ENCODE peak calls at places on chromosome X, in five cellular contexts. Z is K562, P is HepG2, D is H1, C is GM12878. B is an unnamed sample.

GRCh38 chrX:29397506-29397905 is 810.3 kb downstream of the IL1RAPL1 start:
- DNase-seq in Z (no peak), P (no peak), D (no peak), C (no peak), B (no peak)

GRCh38 chrX:47297874-47298273 is 65.1 kb downstream of the USP11 start:
- DNase-seq in Z (no peak), P (no peak), D (no peak), C (no peak), B (no peak)

GRCh38 chrX:101450951-101451350 is 34.3 kb upstream of the ARMCX4 start:
- DNase-seq in Z (no peak), P (no peak), D (no peak), C (no peak), B (no peak)

GRCh38 chrX:72258174-72258573 is 18.9 kb downstream of the RPS4X start:
- DNase-seq in Z (no peak), P (peak), D (no peak), C (no peak), B (no peak)

GRCh38 chrX:151393514-151393913 is 3.5 kb upstream of the VMA21 start:
- DNase-seq in Z (no peak), P (no peak), D (no peak), C (no peak), B (peak)

GRCh38 chrX:110966839-110967238 is 129.2 kb upstream of the PAK3 start:
- DNase-seq in Z (no peak), P (peak), D (no peak), C (no peak), B (no peak)

GRCh38 chrX:19514791-19515614 is at the start of gene MAP3K15:
- DNase-seq in Z (peak), P (peak), D (peak), C (no peak), B (peak)

GRCh38 chrX:32780109-32780508 is 431.2 kb downstream of the DMD start:
- DNase-seq in Z (no peak), P (no peak), D (no peak), C (no peak), B (no peak)

GRCh38 chrX:64176876-64177275 is 28.6 kb downstream of the AMER1 start:
- DNase-seq in Z (no peak), P (peak), D (no peak), C (no peak), B (no peak)

GRCh38 chrX:123731258-123731986 is 1.4 kb downstream of the THOC2 start:
- DNase-seq in Z (peak), P (no peak), D (no peak), C (no peak), B (peak)

GRCh38 chrX:153546386-153546785 is 28.9 kb downstream of the ATP2B3 start:
- DNase-seq in Z (no peak), P (no peak), D (no peak), C (no peak), B (no peak)
- H3K27ac ChIP-seq in Z (no peak), P (no peak), D (no peak), C (no peak), B (no peak)

DNA sequence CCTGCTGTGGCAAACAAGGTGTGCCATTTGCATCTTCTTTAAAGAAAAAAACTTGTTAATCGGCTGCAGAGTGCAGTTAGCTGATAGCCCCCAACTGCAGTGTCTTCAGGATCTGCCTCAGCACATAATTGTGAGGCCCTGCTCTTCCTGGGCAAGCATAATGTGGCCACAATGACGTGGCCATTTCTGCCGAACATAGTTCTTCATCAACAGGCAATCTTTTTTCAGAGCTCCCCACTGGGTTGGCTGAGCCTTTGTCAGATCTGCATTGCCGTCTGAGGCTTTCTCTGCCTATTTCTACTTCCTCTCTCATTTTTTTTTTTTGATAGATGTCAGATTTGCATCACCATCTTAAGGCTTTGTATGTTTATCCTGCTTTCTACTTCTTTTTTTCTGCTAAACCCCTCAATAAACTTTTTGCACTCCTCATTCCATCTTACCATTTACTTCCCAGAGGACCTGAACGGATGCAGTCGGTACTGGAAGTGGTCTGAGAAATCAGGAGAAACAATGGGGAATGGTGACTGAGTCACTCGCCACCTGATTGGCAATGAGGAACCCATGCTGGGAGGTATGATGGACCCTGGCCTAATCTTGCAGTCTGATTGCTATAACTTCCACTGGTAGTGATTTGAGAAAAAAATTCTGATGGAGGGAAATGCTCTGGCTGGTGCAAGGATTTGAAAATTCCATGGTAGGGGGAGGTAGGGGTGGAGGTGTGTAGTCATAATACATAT is 21.2 kb upstream of the TAB3 start:
- DNase-seq in Z (peak), P (no peak), D (no peak), C (no peak), B (no peak)
- TF ChIP-seq CREB1 in Z (no peak), P (no peak), D (no peak), C (no peak), B (no peak)

GRCh38 chrX:16357902-16358301 is 190.6 kb downstream of the MAGEB17 start:
- DNase-seq in Z (no peak), P (no peak), D (no peak), C (no peak), B (no peak)
- H3K27ac ChIP-seq in Z (no peak), P (no peak), D (no peak), C (no peak), B (no peak)

DNA sequence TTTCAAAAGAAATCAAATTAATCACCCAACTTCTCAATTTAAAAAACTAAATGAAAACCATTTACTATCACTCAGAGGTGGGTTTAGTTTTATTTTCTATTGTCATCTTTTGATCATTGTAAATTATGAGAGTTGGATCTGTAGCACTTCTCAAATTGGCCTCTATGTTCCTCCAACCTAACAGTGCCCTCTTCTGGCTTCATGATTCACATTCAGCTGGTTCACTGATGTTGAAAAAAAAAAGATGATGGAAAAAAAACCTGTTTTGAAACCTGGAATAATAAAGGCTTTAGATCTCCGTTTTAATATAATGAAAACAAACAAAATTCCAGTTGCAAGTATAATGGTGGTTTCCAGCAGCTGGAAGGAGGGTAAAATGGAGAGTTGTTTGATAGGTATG is 2.4 kb upstream of the NBDY start:
- DNase-seq in Z (peak), P (peak), D (no peak), C (no peak), B (peak)
- TF ChIP-seq CREB1 in Z (no peak), P (no peak), D (no peak), C (no peak), B (no peak)